ENCODE peak calls at places on chromosomes 13 and 19, in four cellular contexts. S is HCT116, X is AG04450, T is neuronal stem cell. L is an unnamed sample.

GRCh38 chr19:29001006-29001921 is 211.7 kb downstream of the UQCRFS1 start:
- DNase-seq in T (no peak), X (no peak), S (no peak), L (no peak)

GRCh38 chr13:59877933-59878332 is 285.8 kb downstream of the DIAPH3 start:
- DNase-seq in T (no peak), S (no peak), X (no peak), L (no peak)

GRCh38 chr13:108828053-108828806 is 198.8 kb downstream of the MYO16 start:
- DNase-seq in T (no peak), X (no peak), S (no peak), L (no peak)

GRCh38 chr13:72514141-72514540 is 213.3 kb downstream of the MZT1 start:
- DNase-seq in X (no peak), S (no peak), T (no peak), L (no peak)

GRCh38 chr13:114227528-114227927 is 7.2 kb upstream of the CDC16 start:
- DNase-seq in S (no peak), T (no peak), X (no peak), L (no peak)

GRCh38 chr19:34428549-34429285 is 536 bp downstream of the UBA2 start:
- DNase-seq in X (no peak), S (no peak), T (peak; percentile 15), L (no peak)

GRCh38 chr13:104473936-104474335 is 1407.7 kb upstream of the SLC10A2 start:
- DNase-seq in T (no peak), S (no peak), X (no peak), L (no peak)

GRCh38 chr13:65656740-65657329 is 1573.3 kb downstream of the PCDH9 start:
- DNase-seq in S (no peak), X (no peak), T (no peak), L (no peak)

GRCh38 chr13:40536443-40537113 is 129.9 kb downstream of the FOXO1 start:
- DNase-seq in S (no peak), X (no peak), T (no peak), L (peak; percentile 52)

GRCh38 chr19:28881616-28882015 is 331.3 kb downstream of the UQCRFS1 start:
- DNase-seq in T (no peak), X (no peak), S (no peak), L (no peak)

GRCh38 chr19:41627966-41628675 is 1.2 kb upstream of the CEACAM4 start:
- DNase-seq in S (no peak), T (no peak), X (no peak), L (no peak)

GRCh38 chr13:79171131-79172061 is 234.7 kb downstream of the RBM26 start:
- DNase-seq in S (no peak), X (no peak), T (peak; percentile 76), L (no peak)

GRCh38 chr13:65497265-65497664 is 1732.9 kb downstream of the PCDH9 start:
- DNase-seq in X (peak; percentile 15), S (peak; percentile 6), T (no peak), L (peak; percentile 10)

GRCh38 chr19:40144151-40144550 is 47.1 kb upstream of the MAP3K10 start:
- DNase-seq in T (no peak), S (no peak), X (no peak), L (no peak)

GRCh38 chr19:35592226-35592625 is 6.3 kb downstream of the PMIS2 start:
- DNase-seq in S (peak; percentile 53), X (peak; percentile 3), T (peak; percentile 17), L (no peak)

GRCh38 chr13:66635526-66635925 is 594.6 kb downstream of the PCDH9 start:
- DNase-seq in S (no peak), T (no peak), X (peak; percentile 68), L (peak; percentile 60)

GRCh38 chr13:33519561-33520479 is 234.3 kb upstream of the STARD13 start:
- DNase-seq in S (no peak), X (peak; percentile 78), T (no peak), L (no peak)

GRCh38 chr13:20254076-20254475 is 22.0 kb upstream of the GJB6 start:
- DNase-seq in X (no peak), T (no peak), S (no peak), L (peak; percentile 26)

GRCh38 chr19:38697641-38698071 is 46.6 kb downstream of the CAPN12 start:
- DNase-seq in S (no peak), X (no peak), T (no peak), L (no peak)

GRCh38 chr19:38695832-38696732 is 48.2 kb downstream of the CAPN12 start:
- DNase-seq in S (no peak), X (no peak), T (no peak), L (no peak)

GRCh38 chr19:38696733-38697055 is 47.6 kb downstream of the CAPN12 start:
- DNase-seq in X (no peak), S (no peak), T (no peak), L (no peak)

GRCh38 chr19:38698225-38699026 is 45.8 kb downstream of the CAPN12 start:
- DNase-seq in S (no peak), T (peak; percentile 78), X (no peak), L (no peak)

DNA sequence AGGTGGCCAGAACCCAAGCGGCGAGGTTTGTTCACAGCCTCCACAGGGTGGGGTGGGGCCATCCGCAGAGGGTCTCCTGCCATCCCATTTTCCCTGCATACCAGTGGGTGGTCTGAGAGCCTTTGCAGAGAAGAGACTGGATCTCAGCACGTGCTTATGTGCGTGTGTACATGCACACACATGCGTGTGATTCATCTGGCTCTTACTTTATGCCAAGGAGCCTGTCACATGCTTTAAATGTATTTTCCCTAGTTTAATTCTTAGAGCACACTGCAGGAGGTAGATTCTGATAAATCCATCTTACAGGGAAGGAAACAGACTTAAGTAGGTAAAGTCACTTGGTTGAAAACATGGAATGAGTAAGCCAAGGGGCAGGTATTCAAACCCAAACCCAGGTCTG is 47.1 kb downstream of the CAPN12 start:
- DNase-seq in S (no peak), X (no peak), T (no peak), L (no peak)
- H3K27ac ChIP-seq in S (peak overlapping the region; percentile 13), X (no peak overlapping the region), T (peak overlapping the region; percentile 44), L (peak overlapping the region; percentile 100)

GRCh38 chr19:4715529-4716221 is 8.0 kb downstream of the DPP9 start:
- DNase-seq in T (no peak), S (no peak), X (no peak), L (no peak)

GRCh38 chr19:4714016-4714415 is 9.6 kb downstream of the DPP9 start:
- DNase-seq in X (no peak), S (no peak), T (no peak), L (no peak)

GRCh38 chr19:4712771-4713170 is 10.9 kb downstream of the DPP9 start:
- DNase-seq in X (no peak), S (no peak), T (no peak), L (no peak)

GRCh38 chr19:4711211-4711610 is 12.4 kb downstream of the DPP9 start:
- DNase-seq in X (no peak), T (no peak), S (no peak), L (no peak)

DNA sequence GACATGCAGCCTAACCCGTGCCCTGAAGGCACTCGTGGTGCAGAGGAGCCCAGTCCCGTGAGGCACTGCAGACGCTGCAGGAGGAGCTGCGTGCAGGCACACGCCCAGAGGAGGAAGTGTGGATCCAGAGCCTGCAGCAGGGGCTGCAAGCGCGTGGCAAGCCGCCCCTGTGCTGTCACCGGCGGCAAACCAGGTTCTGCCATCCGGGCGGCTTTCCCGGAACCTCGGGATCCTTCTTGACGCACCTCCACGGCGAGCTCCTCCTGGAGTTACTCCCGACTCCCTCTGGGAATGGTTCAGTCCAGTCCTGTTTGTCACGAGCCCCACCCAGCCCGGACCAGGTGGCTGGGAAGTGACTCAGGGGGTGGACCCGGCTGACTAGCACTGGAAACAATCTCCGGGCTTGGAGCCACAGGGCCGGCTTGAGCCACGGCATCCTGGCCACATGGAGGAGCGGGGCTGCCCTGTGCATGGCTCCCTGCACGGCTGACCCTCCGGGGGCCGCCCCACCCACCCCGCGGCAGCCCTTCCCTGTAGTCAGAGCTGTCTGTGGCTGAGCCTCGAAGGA is 10.2 kb downstream of the DPP9 start:
- DNase-seq in X (peak; percentile 58), S (peak; percentile 94), T (no peak), L (peak; percentile 97)
- H3K27ac ChIP-seq in X (peak overlapping the region; percentile 57), S (peak overlapping the region; percentile 91), T (no peak overlapping the region), L (peak overlapping the region; percentile 99)

GRCh38 chr19:12722566-12723382 is 958 bp downstream of the TNPO2 start:
- DNase-seq in X (peak; percentile 98), S (peak; percentile 99), T (peak; percentile 99), L (peak; percentile 97)
- H3K27ac ChIP-seq in X (peak overlapping the region; percentile 82), S (peak overlapping the region; percentile 88), T (peak overlapping the region; percentile 97), L (peak overlapping the region; percentile 93)

DNA sequence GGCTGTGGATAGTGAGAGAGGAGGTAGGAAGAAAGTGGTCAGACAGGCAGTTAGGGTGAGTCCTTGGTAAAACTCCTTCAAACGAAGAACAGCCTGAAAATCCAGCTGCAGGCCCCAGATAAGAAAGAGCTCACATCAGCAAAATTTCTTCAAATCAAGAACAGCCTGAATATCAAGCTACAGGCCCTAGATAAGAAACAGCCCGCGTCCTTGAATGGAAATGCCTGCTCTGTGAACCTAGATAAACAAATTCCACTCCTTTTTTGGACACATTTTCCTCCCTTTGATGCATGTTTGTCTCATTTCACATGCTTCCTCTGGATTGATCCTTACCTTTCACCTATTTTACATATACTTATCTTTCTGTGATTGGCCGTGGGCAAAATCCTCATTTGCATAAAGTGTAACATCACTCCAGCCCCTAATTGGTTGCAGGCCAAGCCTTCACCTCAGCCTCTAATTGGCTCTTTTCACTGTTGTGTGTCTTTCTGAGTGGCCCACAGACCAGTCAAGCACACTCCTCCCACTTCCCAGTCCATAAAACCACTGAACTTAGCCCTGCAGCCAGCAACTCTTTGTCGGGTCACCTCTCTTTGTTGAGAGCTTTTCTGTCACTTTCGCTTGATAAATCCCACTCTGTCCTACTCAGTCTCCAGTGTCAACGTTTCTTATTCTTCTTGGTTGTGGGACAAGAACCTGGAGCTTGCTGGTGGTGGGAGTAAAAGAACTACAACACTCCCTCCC is 6.0 kb upstream of the SULT2A1 start:
- DNase-seq in S (no peak), X (no peak), T (peak; percentile 18), L (no peak)
- H3K27ac ChIP-seq in S (no peak overlapping the region), X (no peak overlapping the region), T (peak overlapping the region; percentile 69), L (no peak overlapping the region)

GRCh38 chr13:106492576-106493323 is 42.7 kb downstream of the EFNB2 start:
- DNase-seq in S (no peak), T (no peak), X (no peak), L (no peak)
- H3K27ac ChIP-seq in S (no peak overlapping the region), T (no peak overlapping the region), X (no peak overlapping the region), L (no peak overlapping the region)

GRCh38 chr13:51995677-51996551 is 15.3 kb downstream of the ATP7B start:
- DNase-seq in T (no peak), X (no peak), S (no peak), L (no peak)
- H3K27ac ChIP-seq in T (no peak overlapping the region), X (no peak overlapping the region), S (no peak overlapping the region), L (peak overlapping the region; percentile 2)

GRCh38 chr13:98565726-98566577 is 11.0 kb downstream of the STK24 start:
- DNase-seq in T (no peak), X (no peak), S (no peak), L (no peak)

GRCh38 chr13:98567140-98567539 is 9.8 kb downstream of the STK24 start:
- DNase-seq in S (no peak), X (no peak), T (no peak), L (no peak)

GRCh38 chr13:98564204-98564603 is 12.7 kb downstream of the STK24 start:
- DNase-seq in S (no peak), X (no peak), T (no peak), L (no peak)

GRCh38 chr13:98557934-98558630 is 18.8 kb downstream of the STK24 start:
- DNase-seq in S (no peak), X (no peak), T (no peak), L (no peak)

GRCh38 chr13:98563071-98563470 is 13.8 kb downstream of the STK24 start:
- DNase-seq in S (no peak), X (no peak), T (no peak), L (no peak)
- H3K27ac ChIP-seq in S (no peak overlapping the region), X (peak overlapping the region; percentile 31), T (no peak overlapping the region), L (peak overlapping the region; percentile 2)

L was measured in epithelial cell of prostate.